ENCODE peak calls at places on chromosomes 11 and 22, in eight cellular contexts. E, R, K, L, U, J, S and D are unnamed samples. For H3K36me3, the result is how much of the 10 kb centered on the place peaks cover.

GRCh38 chr11:133955091-133955846 is 1.5 kb downstream of the IGSF9B start:
- DNase-seq in E (no peak), R (peak), K (no peak), L (peak), U (peak), J (no peak), S (peak), D (peak)

GRCh38 chr22:49570032-49570848 is 257.4 kb downstream of the BRD1 start:
- DNase-seq in E (no peak), R (no peak), K (no peak), L (no peak), U (no peak), J (no peak), S (peak), D (no peak)

GRCh38 chr22:35021166-35021565 is 44.8 kb upstream of the ISX start:
- DNase-seq in E (no peak), R (no peak), K (no peak), L (no peak), U (no peak), J (peak), S (no peak), D (no peak)

GRCh38 chr11:4095509-4096230 is 1.1 kb downstream of the RRM1 start:
- DNase-seq in E (no peak), R (no peak), K (no peak), L (no peak), U (no peak), J (peak), S (no peak), D (no peak)

GRCh38 chr22:29136715-29137700 is 64.2 kb downstream of the KREMEN1 start:
- DNase-seq in E (no peak), R (no peak), K (no peak), L (no peak), U (no peak), J (no peak), S (no peak), D (no peak)

GRCh38 chr11:17063171-17064002 is 14.1 kb downstream of the RPS13 start:
- DNase-seq in E (no peak), R (peak), K (no peak), L (peak), U (peak), J (peak), S (no peak), D (peak)

GRCh38 chr11:126753990-126754389 is 246.6 kb downstream of the KIRREL3 start:
- DNase-seq in E (no peak), R (no peak), K (no peak), L (no peak), U (no peak), J (no peak), S (no peak), D (no peak)

GRCh38 chr11:111081021-111081511 is 164.5 kb upstream of the POU2AF2 start:
- DNase-seq in E (no peak), R (no peak), K (no peak), L (no peak), U (no peak), J (no peak), S (no peak), D (no peak)

GRCh38 chr22:50314455-50315288 is 7.2 kb upstream of the PLXNB2 start:
- DNase-seq in E (peak), R (no peak), K (no peak), L (no peak), U (peak), J (no peak), S (no peak), D (no peak)

GRCh38 chr11:69044111-69045013 is 4.4 kb upstream of the TPCN2 start:
- DNase-seq in E (no peak), R (peak), K (peak), L (peak), U (peak), J (peak), S (peak), D (peak)

GRCh38 chr11:104783241-104783640 is 115.0 kb downstream of the CASP12 start:
- DNase-seq in E (no peak), R (no peak), K (no peak), L (no peak), U (no peak), J (no peak), S (no peak), D (no peak)

GRCh38 chr22:49329636-49330035 is 498.0 kb downstream of the BRD1 start:
- DNase-seq in E (no peak), R (no peak), K (no peak), L (no peak), U (no peak), J (no peak), S (no peak), D (no peak)

GRCh38 chr11:69335461-69336386 is 41.8 kb downstream of the MYEOV start:
- DNase-seq in E (no peak), R (no peak), K (no peak), L (no peak), U (no peak), J (peak), S (no peak), D (no peak)

GRCh38 chr11:69156673-69157155 is 979 bp downstream of the SMIM38 start:
- DNase-seq in E (no peak), R (no peak), K (no peak), L (no peak), U (no peak), J (no peak), S (no peak), D (no peak)

GRCh38 chr11:6251120-6251733 is 8.4 kb upstream of the CCKBR start:
- DNase-seq in E (no peak), R (peak), K (peak), L (peak), U (peak), J (peak), S (peak), D (peak)

GRCh38 chr22:40928657-40929056 is 22.5 kb upstream of the RBX1 start:
- DNase-seq in E (no peak), R (no peak), K (no peak), L (no peak), U (no peak), J (no peak), S (no peak), D (peak)

GRCh38 chr11:72141066-72141465 is 5.5 kb downstream of the FOLR3 start:
- DNase-seq in E (no peak), R (no peak), K (no peak), L (no peak), U (no peak), J (peak), S (no peak), D (no peak)

GRCh38 chr11:6505577-6506240 is 8.6 kb downstream of the DNHD1 start:
- DNase-seq in E (no peak), R (peak), K (no peak), L (no peak), U (no peak), J (peak), S (no peak), D (peak)

GRCh38 chr11:119373917-119374631 is 7.4 kb downstream of the USP2 start:
- DNase-seq in E (no peak), R (peak), K (peak), L (peak), U (peak), J (peak), S (no peak), D (peak)

GRCh38 chr11:69906453-69906907 is 87.3 kb upstream of the FGF3 start:
- DNase-seq in E (no peak), R (no peak), K (no peak), L (no peak), U (no peak), J (peak), S (no peak), D (no peak)

GRCh38 chr22:48198489-48199459 is 1436.3 kb downstream of the TBC1D22A start:
- DNase-seq in E (no peak), R (no peak), K (no peak), L (no peak), U (no peak), J (no peak), S (no peak), D (no peak)

GRCh38 chr11:6604081-6604626 is 580 bp downstream of the ILK start:
- DNase-seq in E (peak), R (peak), K (peak), L (peak), U (no peak), J (peak), S (peak), D (peak)

GRCh38 chr22:43346521-43346929 is 3.4 kb upstream of the SCUBE1 start:
- DNase-seq in E (peak), R (peak), K (peak), L (peak), U (peak), J (peak), S (peak), D (peak)

GRCh38 chr22:38760477-38761201 is 4.8 kb upstream of the SUN2 start:
- DNase-seq in E (no peak), R (peak), K (no peak), L (no peak), U (no peak), J (no peak), S (no peak), D (no peak)

GRCh38 chr11:79514269-79514668 is 73.4 kb upstream of the TENM4 start:
- DNase-seq in E (no peak), R (no peak), K (no peak), L (no peak), U (no peak), J (no peak), S (no peak), D (no peak)

GRCh38 chr11:66691311-66691980 is 13.8 kb upstream of the RBM4B start:
- DNase-seq in E (no peak), R (no peak), K (no peak), L (peak), U (no peak), J (no peak), S (no peak), D (no peak)

GRCh38 chr22:19453718-19454117 is 6.2 kb upstream of the C22orf39 start:
- DNase-seq in E (no peak), R (no peak), K (no peak), L (no peak), U (no peak), J (no peak), S (no peak), D (no peak)

GRCh38 chr22:19455585-19456370 is 8.3 kb upstream of the C22orf39 start:
- DNase-seq in E (no peak), R (no peak), K (no peak), L (no peak), U (no peak), J (no peak), S (no peak), D (no peak)

GRCh38 chr22:19454156-19454555 is 6.6 kb upstream of the C22orf39 start:
- DNase-seq in E (no peak), R (no peak), K (no peak), L (no peak), U (no peak), J (no peak), S (no peak), D (no peak)

GRCh38 chr22:19456541-19456940 is 9.0 kb upstream of the C22orf39 start:
- DNase-seq in E (no peak), R (no peak), K (no peak), L (no peak), U (no peak), J (no peak), S (no peak), D (no peak)

GRCh38 chr22:19455033-19455432 is 7.5 kb upstream of the C22orf39 start:
- DNase-seq in E (no peak), R (no peak), K (no peak), L (no peak), U (no peak), J (no peak), S (no peak), D (no peak)
- H3K36me3 ChIP-seq in E (under half), R (under half), K (under half), L (half or more), U (half or more), J (under half), S (under half), D (under half)

DNA sequence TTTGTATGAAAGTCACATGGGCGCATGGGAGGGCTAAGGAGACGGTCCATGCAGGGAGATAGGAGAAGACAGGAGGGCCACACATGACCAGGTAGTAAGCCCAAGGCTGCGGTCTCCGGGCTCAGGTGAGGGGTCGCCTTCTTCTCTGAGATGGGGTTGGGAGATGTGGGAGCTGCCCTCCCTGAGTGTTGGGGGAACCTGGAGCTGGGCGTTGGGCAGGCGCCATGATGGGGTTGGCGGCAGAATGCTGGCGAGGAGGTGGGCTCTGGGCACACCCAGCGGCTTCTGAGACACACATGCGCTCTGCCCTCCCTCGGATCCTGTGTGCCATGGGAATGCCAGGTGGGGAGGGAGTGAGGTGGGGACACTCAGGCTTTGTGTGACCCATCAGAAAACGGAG is 254.8 kb downstream of the TBC1D22A start:
- DNase-seq in E (no peak), R (no peak), K (no peak), L (no peak), U (no peak), J (no peak), S (peak), D (no peak)
- TF ChIP-seq CTCF in E (no peak), R (no peak), K (no peak), L (no peak), U (no peak), J (no peak), S (no peak), D (no peak)

GRCh38 chr22:22943521-22944267 is 56.1 kb downstream of the IGLL5 start:
- DNase-seq in E (no peak), R (no peak), K (no peak), L (no peak), U (no peak), J (no peak), S (no peak), D (peak)
- H3K4me3 ChIP-seq in E (no peak), R (no peak), K (no peak), L (no peak), U (no peak), J (no peak), S (no peak), D (no peak)

DNA sequence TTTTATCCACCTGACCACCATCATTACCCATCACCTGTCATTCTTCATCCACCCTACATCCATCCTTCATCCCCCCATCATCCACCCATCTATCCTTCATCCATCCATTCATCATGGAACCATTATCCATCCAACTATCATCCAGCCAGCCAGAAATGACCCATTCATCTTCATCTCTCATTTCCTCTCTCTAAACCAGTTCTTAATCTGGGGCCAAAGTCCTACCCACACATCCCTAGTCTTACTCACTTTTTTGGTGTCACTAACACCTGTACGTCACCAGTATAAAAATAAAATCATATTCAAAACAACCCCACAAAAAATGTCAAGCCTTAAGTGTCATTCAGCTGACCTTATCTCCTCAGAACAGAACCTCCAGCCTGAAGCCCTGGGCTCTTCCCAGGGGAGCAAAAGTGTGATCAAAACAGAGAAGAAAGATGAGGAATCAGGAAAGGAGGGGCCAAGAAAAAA is 12.3 kb downstream of the SPI1 start:
- DNase-seq in E (no peak), R (no peak), K (no peak), L (no peak), U (no peak), J (no peak), S (no peak), D (no peak)
- H3K36me3 ChIP-seq in E (under half), R (under half), K (under half), L (under half), U (under half), J (under half), S (under half), D (under half)

GRCh38 chr11:91495837-91496236 is 728.8 kb upstream of the FAT3 start:
- DNase-seq in E (no peak), R (no peak), K (no peak), L (no peak), U (no peak), J (no peak), S (no peak), D (no peak)
- TF ChIP-seq CTCF in E (no peak), R (no peak), K (no peak), L (no peak), U (no peak), J (peak), S (no peak), D (no peak)

GRCh38 chr11:63764201-63764711 is 4.3 kb downstream of the ZFTA start:
- DNase-seq in E (no peak), R (peak), K (no peak), L (no peak), U (peak), J (no peak), S (peak), D (no peak)
- H3K4me3 ChIP-seq in E (no peak), R (peak), K (peak), L (no peak), U (peak), J (no peak), S (peak), D (peak)

GRCh38 chr22:37192232-37192631 is 4.2 kb upstream of the C1QTNF6 start:
- DNase-seq in E (no peak), R (no peak), K (no peak), L (no peak), U (no peak), J (no peak), S (no peak), D (no peak)
- H3K36me3 ChIP-seq in E (under half), R (under half), K (under half), L (under half), U (under half), J (under half), S (under half), D (under half)